ENCODE peak calls at places on chromosomes 12 and 14, in six cellular contexts. One of them, this sample, is unnamed.

GRCh38 chr12:52608161-52608560 is 6.9 kb upstream of the KRT72 start:
- DNase-seq in T-helper 9 cell: no peak
- DNase-seq in MCF 10A: no peak
- DNase-seq in DMS 273 treated with DMSO at 0.1 percent for 48 hours: no peak
- DNase-seq in left kidney: no peak
- DNase-seq in NCI-H2029 treated with DMSO at 0.1 percent for 48 hours: no peak
- DNase-seq in this sample: no peak

GRCh38 chr12:24591079-24591626 is 357.7 kb downstream of the BCAT1 start:
- DNase-seq in T-helper 9 cell: no peak
- DNase-seq in MCF 10A: no peak
- DNase-seq in DMS 273 treated with DMSO at 0.1 percent for 48 hours: no peak
- DNase-seq in left kidney: no peak
- DNase-seq in NCI-H2029 treated with DMSO at 0.1 percent for 48 hours: no peak
- DNase-seq in this sample: no peak

GRCh38 chr14:103057028-103057371 is 349 bp downstream of the CDC42BPB start:
- DNase-seq in T-helper 9 cell: no peak
- DNase-seq in MCF 10A: no peak
- DNase-seq in DMS 273 treated with DMSO at 0.1 percent for 48 hours: no peak
- DNase-seq in left kidney: peak
- DNase-seq in NCI-H2029 treated with DMSO at 0.1 percent for 48 hours: no peak
- DNase-seq in this sample: no peak

GRCh38 chr12:47808574-47809380 is 10.9 kb downstream of the HDAC7 start:
- DNase-seq in T-helper 9 cell: peak
- DNase-seq in MCF 10A: peak
- DNase-seq in DMS 273 treated with DMSO at 0.1 percent for 48 hours: no peak
- DNase-seq in left kidney: no peak
- DNase-seq in NCI-H2029 treated with DMSO at 0.1 percent for 48 hours: no peak
- DNase-seq in this sample: no peak

GRCh38 chr12:104719700-104720345 is 238.3 kb downstream of the SLC41A2 start:
- DNase-seq in T-helper 9 cell: no peak
- DNase-seq in MCF 10A: no peak
- DNase-seq in DMS 273 treated with DMSO at 0.1 percent for 48 hours: no peak
- DNase-seq in left kidney: no peak
- DNase-seq in NCI-H2029 treated with DMSO at 0.1 percent for 48 hours: no peak
- DNase-seq in this sample: no peak

GRCh38 chr14:62364161-62364560 is 601.9 kb downstream of the SNAPC1 start:
- DNase-seq in T-helper 9 cell: no peak
- DNase-seq in MCF 10A: no peak
- DNase-seq in DMS 273 treated with DMSO at 0.1 percent for 48 hours: no peak
- DNase-seq in left kidney: no peak
- DNase-seq in NCI-H2029 treated with DMSO at 0.1 percent for 48 hours: no peak
- DNase-seq in this sample: no peak

GRCh38 chr12:3088251-3088650 is 11.1 kb downstream of the TSPAN9 start:
- DNase-seq in T-helper 9 cell: no peak
- DNase-seq in MCF 10A: no peak
- DNase-seq in DMS 273 treated with DMSO at 0.1 percent for 48 hours: no peak
- DNase-seq in left kidney: no peak
- DNase-seq in NCI-H2029 treated with DMSO at 0.1 percent for 48 hours: no peak
- DNase-seq in this sample: no peak

GRCh38 chr12:12927211-12928079 is 24.5 kb downstream of the GPRC5D start:
- DNase-seq in T-helper 9 cell: no peak
- DNase-seq in MCF 10A: peak
- DNase-seq in DMS 273 treated with DMSO at 0.1 percent for 48 hours: peak
- DNase-seq in left kidney: peak
- DNase-seq in NCI-H2029 treated with DMSO at 0.1 percent for 48 hours: peak
- DNase-seq in this sample: no peak

GRCh38 chr14:91501951-91502930 is 7.9 kb downstream of the PPP4R3A start:
- DNase-seq in T-helper 9 cell: no peak
- DNase-seq in MCF 10A: no peak
- DNase-seq in DMS 273 treated with DMSO at 0.1 percent for 48 hours: no peak
- DNase-seq in left kidney: no peak
- DNase-seq in NCI-H2029 treated with DMSO at 0.1 percent for 48 hours: no peak
- DNase-seq in this sample: no peak

GRCh38 chr12:102966200-102966941 is 8.9 kb downstream of the ASCL1 start:
- DNase-seq in T-helper 9 cell: no peak
- DNase-seq in MCF 10A: no peak
- DNase-seq in DMS 273 treated with DMSO at 0.1 percent for 48 hours: no peak
- DNase-seq in left kidney: no peak
- DNase-seq in NCI-H2029 treated with DMSO at 0.1 percent for 48 hours: no peak
- DNase-seq in this sample: no peak

GRCh38 chr12:51217133-51217967 is 512 bp downstream of the POU6F1 start:
- DNase-seq in T-helper 9 cell: peak
- DNase-seq in MCF 10A: peak
- DNase-seq in DMS 273 treated with DMSO at 0.1 percent for 48 hours: no peak
- DNase-seq in left kidney: peak
- DNase-seq in NCI-H2029 treated with DMSO at 0.1 percent for 48 hours: no peak
- DNase-seq in this sample: no peak

GRCh38 chr12:23921099-23921846 is 28.2 kb downstream of the SOX5 start:
- DNase-seq in T-helper 9 cell: no peak
- DNase-seq in MCF 10A: no peak
- DNase-seq in DMS 273 treated with DMSO at 0.1 percent for 48 hours: no peak
- DNase-seq in left kidney: no peak
- DNase-seq in NCI-H2029 treated with DMSO at 0.1 percent for 48 hours: no peak
- DNase-seq in this sample: no peak

GRCh38 chr14:99502989-99503421 is 21.8 kb downstream of the CCNK start:
- DNase-seq in T-helper 9 cell: no peak
- DNase-seq in MCF 10A: no peak
- DNase-seq in DMS 273 treated with DMSO at 0.1 percent for 48 hours: no peak
- DNase-seq in left kidney: no peak
- DNase-seq in NCI-H2029 treated with DMSO at 0.1 percent for 48 hours: no peak
- DNase-seq in this sample: no peak

GRCh38 chr14:104800600-104801283 is at the start of gene ZBTB42:
- DNase-seq in T-helper 9 cell: peak
- DNase-seq in MCF 10A: peak
- DNase-seq in DMS 273 treated with DMSO at 0.1 percent for 48 hours: peak
- DNase-seq in left kidney: peak
- DNase-seq in NCI-H2029 treated with DMSO at 0.1 percent for 48 hours: no peak
- DNase-seq in this sample: peak

GRCh38 chr14:68468437-68469207 is 324.2 kb downstream of the ZFP36L1 start:
- DNase-seq in T-helper 9 cell: no peak
- DNase-seq in MCF 10A: peak
- DNase-seq in DMS 273 treated with DMSO at 0.1 percent for 48 hours: no peak
- DNase-seq in left kidney: no peak
- DNase-seq in NCI-H2029 treated with DMSO at 0.1 percent for 48 hours: no peak
- DNase-seq in this sample: peak

GRCh38 chr14:90676356-90676755 is 139.9 kb downstream of the TTC7B start:
- DNase-seq in T-helper 9 cell: no peak
- DNase-seq in MCF 10A: no peak
- DNase-seq in DMS 273 treated with DMSO at 0.1 percent for 48 hours: no peak
- DNase-seq in left kidney: no peak
- DNase-seq in NCI-H2029 treated with DMSO at 0.1 percent for 48 hours: no peak
- DNase-seq in this sample: no peak